ENCODE peak calls at places on chromosomes 12 and 14, in five cellular contexts. One of them, this sample, is unnamed.

GRCh38 chr12:3236345-3237153 is 159.4 kb downstream of the TSPAN9 start:
- DNase-seq in NCI-H1436: no peak
- DNase-seq in A549: peak; percentile 40
- DNase-seq in effector memory CD4-positive, alpha-beta T cell: no peak
- DNase-seq in GM03348: peak; percentile 50
- DNase-seq in this sample: peak; percentile 77

GRCh38 chr12:65596514-65597010 is 227.7 kb upstream of the HMGA2 start:
- DNase-seq in GM03348: no peak
- DNase-seq in NCI-H1436: no peak
- DNase-seq in effector memory CD4-positive, alpha-beta T cell: no peak
- DNase-seq in A549: no peak
- DNase-seq in this sample: no peak

GRCh38 chr14:100118377-100119011 is 41.0 kb downstream of the DEGS2 start:
- DNase-seq in NCI-H1436: no peak
- DNase-seq in GM03348: no peak
- DNase-seq in A549: no peak
- DNase-seq in effector memory CD4-positive, alpha-beta T cell: no peak
- DNase-seq in this sample: no peak

GRCh38 chr14:101965145-101965531 is 765 bp downstream of the DYNC1H1 start:
- DNase-seq in effector memory CD4-positive, alpha-beta T cell: peak; percentile 39
- DNase-seq in A549: no peak
- DNase-seq in NCI-H1436: peak; percentile 25
- DNase-seq in GM03348: peak; percentile 68
- DNase-seq in this sample: peak; percentile 76

GRCh38 chr14:56205906-56206305 is 87.7 kb downstream of the PELI2 start:
- DNase-seq in A549: no peak
- DNase-seq in GM03348: no peak
- DNase-seq in NCI-H1436: peak; percentile 87
- DNase-seq in effector memory CD4-positive, alpha-beta T cell: no peak
- DNase-seq in this sample: no peak

GRCh38 chr12:51217133-51217967 is 512 bp downstream of the POU6F1 start:
- DNase-seq in effector memory CD4-positive, alpha-beta T cell: peak; percentile 32
- DNase-seq in GM03348: peak; percentile 87
- DNase-seq in NCI-H1436: peak; percentile 37
- DNase-seq in A549: peak; percentile 79
- DNase-seq in this sample: peak; percentile 68

GRCh38 chr14:73180385-73180805 is 44.1 kb downstream of the PSEN1 start:
- DNase-seq in NCI-H1436: no peak
- DNase-seq in effector memory CD4-positive, alpha-beta T cell: no peak
- DNase-seq in GM03348: peak; percentile 77
- DNase-seq in A549: no peak
- DNase-seq in this sample: peak; percentile 42

GRCh38 chr12:63967358-63967757 is 122.9 kb downstream of the SRGAP1 start:
- DNase-seq in GM03348: peak; percentile 10
- DNase-seq in effector memory CD4-positive, alpha-beta T cell: no peak
- DNase-seq in A549: no peak
- DNase-seq in NCI-H1436: no peak
- DNase-seq in this sample: peak; percentile 65

GRCh38 chr12:6977653-6978052 is 6.9 kb downstream of the EMG1 start:
- DNase-seq in effector memory CD4-positive, alpha-beta T cell: no peak
- DNase-seq in A549: no peak
- DNase-seq in NCI-H1436: no peak
- DNase-seq in GM03348: no peak
- DNase-seq in this sample: no peak

This sample was measured in astrocyte of the hippocampus.